ENCODE peak calls at places on chromosome 15, in four cellular contexts. J is HepG2, U is K562, T is H1. R is an unnamed sample.

GRCh38 chr15:28892789-28893610 is 7.2 kb downstream of the APBA2 start:
- DNase-seq in J (no peak), U (no peak), T (no peak), R (peak; percentile 75)

GRCh38 chr15:100934735-100935134 is 15.6 kb downstream of the LRRK1 start:
- DNase-seq in J (no peak), U (no peak), T (peak; percentile 41), R (peak; percentile 18)

GRCh38 chr15:35907507-35907906 is 361.5 kb upstream of the DPH6 start:
- DNase-seq in J (no peak), U (no peak), T (no peak), R (peak; percentile 23)

GRCh38 chr15:77768107-77768506 is 135.4 kb upstream of the LINGO1 start:
- DNase-seq in J (no peak), U (no peak), T (no peak), R (no peak)

GRCh38 chr15:45307230-45307924 is 55.3 kb downstream of the SLC28A2 start:
- DNase-seq in J (peak; percentile 53), U (peak; percentile 6), T (no peak), R (peak; percentile 59)

GRCh38 chr15:41666353-41666920 is 6.2 kb downstream of the MGA start:
- DNase-seq in J (no peak), U (no peak), T (no peak), R (peak; percentile 72)

GRCh38 chr15:78204351-78205309 is 29.7 kb downstream of the ACSBG1 start:
- DNase-seq in J (no peak), U (no peak), T (peak; percentile 39), R (no peak)

GRCh38 chr15:74913041-74913440 is 6.4 kb upstream of the FAM219B start:
- DNase-seq in J (no peak), U (no peak), T (no peak), R (peak; percentile 62)

GRCh38 chr15:98684995-98685525 is 36.7 kb downstream of the IGF1R start:
- DNase-seq in J (no peak), U (no peak), T (no peak), R (peak; percentile 28)

GRCh38 chr15:29670266-29670665 is 152.0 kb downstream of the TJP1 start:
- DNase-seq in J (no peak), U (no peak), T (no peak), R (no peak)

GRCh38 chr15:83365370-83365938 is 81.0 kb upstream of the BNC1 start:
- DNase-seq in J (no peak), U (no peak), T (peak; percentile 76), R (peak; percentile 20)

GRCh38 chr15:100114526-100114925 is 227.2 kb downstream of the ADAMTS17 start:
- DNase-seq in J (no peak), U (no peak), T (no peak), R (peak; percentile 48)

GRCh38 chr15:58387130-58387529 is 44.7 kb upstream of the LIPC start:
- DNase-seq in J (no peak), U (no peak), T (no peak), R (peak; percentile 84)

GRCh38 chr15:75663931-75664421 is 16.3 kb downstream of the SNX33 start:
- DNase-seq in J (no peak), U (no peak), T (no peak), R (no peak)

GRCh38 chr15:92883643-92884458 is 16.3 kb upstream of the CHD2 start:
- DNase-seq in J (no peak), U (no peak), T (no peak), R (peak; percentile 62)

GRCh38 chr15:84715442-84716035 is 400 bp downstream of the SEC11A start:
- DNase-seq in J (no peak), U (peak; percentile 54), T (no peak), R (peak; percentile 28)

GRCh38 chr15:90665288-90666134 is 51.6 kb upstream of the BLM start:
- DNase-seq in J (peak; percentile 21), U (peak; percentile 76), T (no peak), R (peak; percentile 58)
- TF ChIP-seq MAFK in J (no peak), U (no peak), T (no peak), R (no peak)

GRCh38 chr15:31236184-31237041 is 90.2 kb upstream of the KLF13 start:
- DNase-seq in J (peak; percentile 64), U (peak; percentile 65), T (no peak), R (peak; percentile 94)
- H2AFZ ChIP-seq in J (peak overlapping the region; percentile 54), U (no peak overlapping the region), T (peak overlapping the region; percentile 51), R (peak overlapping the region; percentile 88)

DNA sequence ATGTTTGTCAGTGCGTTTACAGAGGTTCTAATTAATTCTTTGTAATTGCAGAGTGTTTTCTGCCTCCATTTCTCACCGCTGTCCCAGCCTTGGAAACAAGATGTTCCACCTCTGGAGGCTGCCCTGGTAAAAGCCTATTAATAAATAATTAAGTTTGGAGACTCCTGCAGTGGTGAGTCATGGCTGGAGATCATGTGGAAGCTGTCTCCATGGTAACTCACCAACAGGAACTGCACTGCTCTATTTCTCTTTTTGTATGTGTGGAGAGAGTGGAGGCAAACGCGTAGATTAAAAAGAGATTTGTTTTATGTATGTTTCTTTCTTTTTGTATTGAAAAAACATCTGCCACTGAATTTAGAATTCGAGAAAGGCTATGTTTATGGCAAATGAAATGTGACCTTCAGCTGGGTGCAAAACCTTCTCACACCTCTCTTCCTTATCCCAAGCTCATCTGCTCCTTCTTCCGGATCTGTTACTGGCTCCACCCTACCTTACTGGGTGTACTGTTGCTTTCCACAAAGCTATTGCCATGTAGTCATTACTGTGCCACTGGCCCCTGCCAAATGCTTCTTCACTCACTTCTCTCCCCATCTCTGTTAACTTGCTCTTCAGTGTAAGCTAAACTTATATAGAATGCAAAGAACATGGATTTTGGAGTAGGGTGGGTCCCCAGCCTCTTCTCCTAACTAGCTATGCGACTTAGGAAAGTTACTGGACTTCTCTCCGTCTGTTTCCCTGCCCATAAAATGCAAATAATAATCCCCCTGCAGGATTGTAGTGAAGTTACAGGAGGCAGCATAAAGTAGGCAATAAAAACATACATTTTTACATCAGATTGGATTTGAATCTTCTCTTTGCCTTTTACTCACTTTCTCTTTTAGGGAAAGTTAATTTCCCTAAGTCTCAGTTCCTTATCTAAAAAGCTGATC is 778.5 kb downstream of the NTRK3 start:
- DNase-seq in J (no peak), U (peak; percentile 14), T (no peak), R (peak; percentile 49)
- TF ChIP-seq MAFK in J (no peak), U (no peak), T (no peak), R (no peak)

GRCh38 chr15:64095795-64096485 is at the start of gene SNX1:
- DNase-seq in J (peak; percentile 88), U (peak; percentile 96), T (peak; percentile 95), R (peak; percentile 94)

GRCh38 chr15:64093627-64094417 is at the start of gene CIAO2A:
- DNase-seq in J (peak; percentile 98), U (peak; percentile 99), T (peak; percentile 88), R (peak; percentile 98)

GRCh38 chr15:64099379-64099778 is 3.6 kb downstream of the SNX1 start:
- DNase-seq in J (no peak), U (no peak), T (no peak), R (no peak)

GRCh38 chr15:64095431-64095794 is 369 bp upstream of the SNX1 start:
- DNase-seq in J (no peak), U (no peak), T (no peak), R (no peak)

GRCh38 chr15:64096486-64097431 is 977 bp downstream of the SNX1 start:
- DNase-seq in J (no peak), U (peak; percentile 52), T (no peak), R (peak; percentile 43)
- H2AFZ ChIP-seq in J (no peak overlapping the region), U (peak overlapping the region; percentile 71), T (peak overlapping the region; percentile 27), R (peak overlapping the region; percentile 86)

GRCh38 chr15:66898656-66899402 is 166.6 kb upstream of the SMAD3 start:
- DNase-seq in J (no peak), U (no peak), T (no peak), R (no peak)
- TF ChIP-seq MAFK in J (no peak), U (no peak), T (no peak), R (no peak)

GRCh38 chr15:79956354-79956939 is 14.5 kb downstream of the BCL2A1 start:
- DNase-seq in J (no peak), U (no peak), T (no peak), R (no peak)
- H2AFZ ChIP-seq in J (no peak overlapping the region), U (peak overlapping the region; percentile 19), T (peak overlapping the region; percentile 72), R (no peak overlapping the region)

DNA sequence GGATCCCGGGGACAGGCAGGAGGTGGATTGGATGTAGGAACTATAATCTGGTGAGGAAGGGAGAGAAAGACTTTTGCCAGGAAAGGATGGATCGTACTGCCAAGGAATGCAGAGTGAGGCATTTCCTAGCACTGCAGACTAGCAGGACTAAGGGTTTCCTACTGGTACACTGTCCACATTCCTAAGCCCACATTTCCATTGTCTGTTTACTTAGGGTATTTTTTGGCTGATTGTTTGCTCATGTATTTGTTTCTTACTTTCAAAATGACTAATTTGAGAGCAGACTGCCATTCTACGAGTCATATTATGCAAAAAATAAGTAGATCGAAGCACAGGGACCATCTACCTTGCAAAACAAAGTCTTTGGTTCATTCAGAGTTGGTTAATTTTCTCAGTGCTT is 1029.5 kb upstream of the NR2F2 start:
- DNase-seq in J (no peak), U (no peak), T (no peak), R (peak; percentile 64)
- TF ChIP-seq MAFK in J (no peak), U (no peak), T (no peak), R (peak; percentile 23)

DNA sequence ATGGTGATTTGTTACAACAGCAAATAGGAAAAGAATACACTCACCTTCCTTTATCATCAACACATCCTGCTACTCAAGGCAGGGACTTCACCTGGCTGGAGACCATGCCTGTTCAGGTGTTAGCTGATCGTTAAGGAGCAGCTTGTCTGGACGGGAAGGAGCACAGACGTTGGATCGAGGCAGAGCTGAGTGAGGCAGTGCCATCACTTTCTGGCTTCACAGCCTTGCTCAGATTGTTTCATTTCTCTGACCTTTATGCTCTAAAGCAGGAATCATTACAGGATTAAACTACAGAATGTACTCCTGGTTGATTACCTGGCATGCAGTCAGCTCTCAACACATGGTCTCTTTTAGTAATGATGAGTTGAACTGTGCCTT is 119.0 kb upstream of the NR2E3 start:
- DNase-seq in J (no peak), U (no peak), T (no peak), R (no peak)
- H2AFZ ChIP-seq in J (no peak overlapping the region), U (no peak overlapping the region), T (no peak overlapping the region), R (peak overlapping the region; percentile 57)